ENCODE peak calls at places on chromosomes 3 and 15, in four cellular contexts. One of them, this sample, is unnamed.

GRCh38 chr3:67947808-67948508 is 293.5 kb upstream of the SUCLG2 start:
- DNase-seq in CD8-positive, alpha-beta T cell: peak; percentile 77
- DNase-seq in fibroblast of lung: no peak
- DNase-seq in HFF-Myc: no peak
- DNase-seq in this sample: no peak

GRCh38 chr15:65883571-65883970 is 14.3 kb downstream of the RAB11A start:
- DNase-seq in CD8-positive, alpha-beta T cell: no peak
- DNase-seq in fibroblast of lung: no peak
- DNase-seq in HFF-Myc: no peak
- DNase-seq in this sample: no peak

GRCh38 chr15:60479361-60479684 is 381 bp upstream of the ICE2 start:
- DNase-seq in CD8-positive, alpha-beta T cell: no peak
- DNase-seq in fibroblast of lung: no peak
- DNase-seq in HFF-Myc: no peak
- DNase-seq in this sample: no peak

GRCh38 chr3:31813197-31813596 is 167.9 kb downstream of the OSBPL10 start:
- DNase-seq in CD8-positive, alpha-beta T cell: no peak
- DNase-seq in fibroblast of lung: no peak
- DNase-seq in HFF-Myc: no peak
- DNase-seq in this sample: no peak

GRCh38 chr15:83118968-83119367 is 11.5 kb downstream of the TM6SF1 start:
- DNase-seq in CD8-positive, alpha-beta T cell: no peak
- DNase-seq in fibroblast of lung: no peak
- DNase-seq in HFF-Myc: no peak
- DNase-seq in this sample: no peak

GRCh38 chr3:71724584-71725278 is 471 bp downstream of the EIF4E3 start:
- DNase-seq in CD8-positive, alpha-beta T cell: peak; percentile 36
- DNase-seq in fibroblast of lung: no peak
- DNase-seq in HFF-Myc: no peak
- DNase-seq in this sample: no peak

GRCh38 chr3:41574900-41575299 is 375.6 kb downstream of the CTNNB1 start:
- DNase-seq in CD8-positive, alpha-beta T cell: no peak
- DNase-seq in fibroblast of lung: peak; percentile 9
- DNase-seq in HFF-Myc: no peak
- DNase-seq in this sample: no peak

GRCh38 chr15:77035584-77035983 is 35.3 kb downstream of the TSPAN3 start:
- DNase-seq in CD8-positive, alpha-beta T cell: peak; percentile 9
- DNase-seq in fibroblast of lung: no peak
- DNase-seq in HFF-Myc: no peak
- DNase-seq in this sample: no peak

DNA sequence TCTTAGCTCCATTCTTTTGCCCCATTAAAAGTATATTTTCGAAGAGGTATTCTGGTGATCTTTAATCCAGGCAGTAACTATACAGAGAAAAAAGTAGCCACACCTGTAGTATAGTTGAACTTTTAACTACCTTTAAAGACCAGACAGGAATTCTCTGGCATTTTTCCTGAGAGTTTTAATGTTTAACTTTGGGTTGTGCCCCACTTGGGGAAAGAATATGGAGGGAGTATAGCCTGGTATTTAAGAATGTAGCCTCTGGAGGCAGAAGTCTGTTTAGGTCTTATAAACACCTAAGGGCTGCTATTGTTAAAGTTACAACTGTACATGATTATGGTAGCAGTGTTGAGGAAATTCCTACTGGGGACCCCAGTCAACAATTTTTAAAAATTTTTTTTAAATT is 19.3 kb downstream of the C3orf85 start:
- DNase-seq in CD8-positive, alpha-beta T cell: no peak
- DNase-seq in fibroblast of lung: no peak
- DNase-seq in HFF-Myc: no peak
- DNase-seq in this sample: no peak
- H3K4me3 ChIP-seq in CD8-positive, alpha-beta T cell: no peak overlapping the region
- H3K4me3 ChIP-seq in fibroblast of lung: no peak overlapping the region
- H3K4me3 ChIP-seq in HFF-Myc: no peak overlapping the region
- H3K4me3 ChIP-seq in this sample: no peak overlapping the region

GRCh38 chr3:60742606-60743145 is 508.6 kb downstream of the FHIT start:
- DNase-seq in CD8-positive, alpha-beta T cell: no peak
- DNase-seq in fibroblast of lung: peak; percentile 47
- DNase-seq in HFF-Myc: peak; percentile 21
- DNase-seq in this sample: no peak
- TF ChIP-seq CTCF in CD8-positive, alpha-beta T cell: no peak
- TF ChIP-seq CTCF in fibroblast of lung: peak; percentile 16
- TF ChIP-seq CTCF in HFF-Myc: peak; percentile 4
- TF ChIP-seq CTCF in this sample: peak; percentile 61

DNA sequence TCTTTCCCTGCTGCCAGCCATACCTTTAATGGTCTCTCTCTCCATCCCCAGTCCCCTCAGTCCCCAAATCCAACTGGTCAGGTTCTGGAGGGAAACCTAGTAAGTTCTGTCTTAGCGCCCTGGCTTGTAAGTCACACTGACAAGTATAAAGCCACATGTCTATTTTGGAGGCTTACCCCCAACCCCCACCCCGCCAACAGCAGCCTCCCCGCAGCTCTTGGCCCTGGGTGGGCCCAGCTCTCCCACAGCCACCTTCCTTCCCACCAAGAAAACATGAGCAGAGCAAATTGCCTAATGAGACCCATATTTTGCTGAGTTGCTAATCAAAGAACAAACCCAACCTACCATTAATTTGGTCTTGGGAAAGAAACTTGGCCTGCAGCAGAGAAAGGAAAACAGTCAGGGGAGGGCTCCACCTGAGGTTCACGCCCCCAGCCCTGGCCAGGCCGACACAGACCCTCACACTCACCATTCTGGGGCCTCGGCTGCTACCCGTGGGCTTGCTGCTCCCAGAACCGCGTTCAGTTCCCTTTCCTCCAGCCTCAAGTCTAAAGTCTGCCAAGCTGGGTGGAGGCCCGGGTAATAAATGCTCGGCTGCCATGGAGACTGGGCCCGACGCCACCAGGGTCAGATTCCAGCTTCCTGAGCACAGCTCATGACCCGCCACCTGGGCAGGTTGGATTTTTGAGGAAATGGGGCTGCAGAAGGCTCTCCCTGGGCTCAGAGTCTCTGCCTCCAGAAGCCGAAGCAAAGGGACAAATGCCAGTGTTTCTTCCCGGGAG is at the start of gene CALML4:
- DNase-seq in CD8-positive, alpha-beta T cell: no peak
- DNase-seq in fibroblast of lung: peak; percentile 55
- DNase-seq in HFF-Myc: no peak
- DNase-seq in this sample: no peak
- H3K4me3 ChIP-seq in CD8-positive, alpha-beta T cell: no peak within 1 kb of the TSS
- H3K4me3 ChIP-seq in fibroblast of lung: no peak within 1 kb of the TSS
- H3K4me3 ChIP-seq in HFF-Myc: no peak within 1 kb of the TSS
- H3K4me3 ChIP-seq in this sample: no peak within 1 kb of the TSS

DNA sequence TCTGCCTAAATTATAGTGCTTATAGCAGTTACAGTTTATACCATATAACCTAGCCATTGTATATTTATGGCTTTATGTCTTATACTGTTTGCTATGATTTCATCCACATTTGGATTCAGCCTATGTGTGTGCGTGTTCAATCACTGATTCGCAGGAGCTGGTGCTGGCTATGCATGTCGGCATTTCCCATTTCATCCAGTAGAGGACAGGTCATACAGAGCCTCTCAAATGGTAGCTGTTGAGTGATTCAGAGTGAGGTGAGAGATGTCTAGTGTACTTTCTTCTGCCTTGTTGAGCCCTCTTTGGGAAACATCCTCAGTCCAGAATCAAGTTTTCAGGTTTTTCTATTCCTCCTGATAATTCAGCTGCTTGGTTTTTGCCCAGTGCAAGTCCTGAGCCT is 76.1 kb downstream of the FRMD4B start:
- DNase-seq in CD8-positive, alpha-beta T cell: no peak
- DNase-seq in fibroblast of lung: peak; percentile 43
- DNase-seq in HFF-Myc: no peak
- DNase-seq in this sample: no peak
- TF ChIP-seq CTCF in CD8-positive, alpha-beta T cell: no peak
- TF ChIP-seq CTCF in fibroblast of lung: peak; percentile 36
- TF ChIP-seq CTCF in HFF-Myc: peak; percentile 44
- TF ChIP-seq CTCF in this sample: peak; percentile 61

DNA sequence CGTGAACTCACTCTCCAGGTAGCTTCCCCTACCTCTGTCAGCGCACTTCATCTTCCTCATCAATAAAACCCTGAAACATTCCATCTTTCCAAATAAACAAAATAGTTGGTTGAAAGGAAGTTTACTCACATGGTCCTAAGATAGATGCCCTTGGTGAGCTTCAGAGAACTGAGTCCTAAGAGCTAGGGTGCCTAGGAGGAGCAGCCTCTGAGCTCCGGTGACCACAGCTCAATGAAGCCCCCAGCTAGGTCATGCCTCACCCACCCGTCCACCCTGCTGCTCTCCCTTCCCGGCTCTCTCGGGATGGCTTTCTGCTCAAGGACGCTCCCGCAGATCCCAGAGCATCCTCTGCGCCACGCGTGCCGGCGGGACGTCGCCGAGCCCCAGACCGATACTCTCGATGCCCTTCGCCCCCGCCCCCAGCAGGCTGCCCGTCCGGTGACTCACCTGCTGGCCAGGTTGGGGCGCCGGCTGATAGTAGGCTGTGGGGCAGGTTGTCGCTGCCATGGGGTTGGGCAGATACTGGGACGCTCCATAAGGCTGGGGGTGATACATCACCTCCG is 697 bp downstream of the VGLL3 start:
- DNase-seq in CD8-positive, alpha-beta T cell: no peak
- DNase-seq in fibroblast of lung: no peak
- DNase-seq in HFF-Myc: no peak
- DNase-seq in this sample: no peak
- H3K4me3 ChIP-seq in CD8-positive, alpha-beta T cell: no peak overlapping the region
- H3K4me3 ChIP-seq in fibroblast of lung: peak overlapping the region; percentile 97
- H3K4me3 ChIP-seq in HFF-Myc: peak overlapping the region; percentile 70
- H3K4me3 ChIP-seq in this sample: peak overlapping the region; percentile 99

DNA sequence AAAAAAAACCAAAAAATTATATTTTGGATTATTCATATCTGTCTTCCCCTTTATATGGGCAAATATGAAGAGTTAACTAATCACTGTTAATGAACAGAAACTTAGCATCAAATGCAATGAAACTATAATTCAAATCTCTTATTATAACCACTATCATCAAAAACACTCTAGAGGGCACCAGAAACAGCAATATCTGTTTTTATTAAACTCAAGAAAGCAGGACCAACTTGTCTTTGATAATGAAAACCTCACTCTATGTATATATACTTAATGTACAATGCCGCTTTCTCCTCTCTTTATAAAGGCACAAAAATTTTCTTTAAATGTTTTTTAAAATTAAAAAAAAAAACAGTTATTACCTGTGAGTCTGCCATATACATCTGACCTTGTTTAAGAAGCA is 92.7 kb downstream of the UACA start:
- DNase-seq in CD8-positive, alpha-beta T cell: no peak
- DNase-seq in fibroblast of lung: peak; percentile 56
- DNase-seq in HFF-Myc: no peak
- DNase-seq in this sample: no peak
- TF ChIP-seq CTCF in CD8-positive, alpha-beta T cell: peak; percentile 42
- TF ChIP-seq CTCF in fibroblast of lung: no peak
- TF ChIP-seq CTCF in HFF-Myc: no peak
- TF ChIP-seq CTCF in this sample: no peak

DNA sequence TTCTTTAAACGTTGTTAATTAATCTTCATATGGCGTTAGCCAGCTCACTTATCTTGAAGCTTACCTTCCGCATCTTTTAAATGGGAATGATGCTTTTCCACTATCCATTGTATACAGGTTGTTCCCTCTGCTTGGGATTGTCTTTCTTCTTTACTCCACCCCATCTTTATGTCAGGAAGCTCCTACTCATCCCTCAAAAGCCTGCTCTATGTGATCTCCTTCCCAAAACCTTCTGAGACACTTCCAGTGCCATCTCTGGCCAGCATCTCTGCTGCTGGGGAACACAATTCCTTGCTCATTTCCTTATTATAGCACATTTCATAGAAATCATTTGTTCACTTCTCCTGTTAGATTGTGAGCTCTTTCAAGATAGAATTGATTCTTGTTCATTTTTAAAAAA is 4.3 kb downstream of the RASA2 start:
- DNase-seq in CD8-positive, alpha-beta T cell: no peak
- DNase-seq in fibroblast of lung: no peak
- DNase-seq in HFF-Myc: no peak
- DNase-seq in this sample: no peak
- H3K4me3 ChIP-seq in CD8-positive, alpha-beta T cell: no peak overlapping the region
- H3K4me3 ChIP-seq in fibroblast of lung: no peak overlapping the region
- H3K4me3 ChIP-seq in HFF-Myc: no peak overlapping the region
- H3K4me3 ChIP-seq in this sample: no peak overlapping the region

DNA sequence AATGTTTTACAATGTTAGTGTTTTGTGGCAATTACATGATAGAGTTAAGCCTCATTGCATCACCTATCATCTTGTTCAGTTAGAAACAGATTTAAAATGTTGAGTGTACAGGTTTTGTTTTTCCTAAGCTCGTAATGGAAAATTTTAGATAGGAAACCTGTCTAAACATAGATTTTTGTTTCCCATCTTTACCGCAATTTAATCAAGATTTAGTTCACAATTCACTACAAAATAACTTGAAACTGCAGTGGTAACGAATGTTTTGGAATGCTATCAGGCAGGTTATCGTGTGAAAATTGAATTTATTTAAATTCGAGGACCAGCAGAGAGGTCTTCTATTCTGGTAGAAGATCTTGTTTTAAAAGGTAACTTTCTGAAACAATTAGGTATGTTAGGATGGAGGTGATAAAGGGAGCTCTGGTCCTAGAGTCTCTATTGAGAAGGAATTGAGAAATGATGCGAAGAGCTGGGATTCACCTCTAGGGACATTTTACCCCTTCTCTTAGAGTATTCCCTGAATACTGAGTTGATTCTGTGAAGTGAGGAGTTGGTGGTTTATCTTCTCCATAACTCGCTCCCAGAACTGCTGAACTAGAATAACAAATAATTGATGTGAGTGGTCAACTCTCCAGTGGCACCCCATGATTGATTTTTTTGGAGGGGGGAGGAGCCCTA is 1.4 kb downstream of the DOCK3 start:
- DNase-seq in CD8-positive, alpha-beta T cell: no peak
- DNase-seq in fibroblast of lung: no peak
- DNase-seq in HFF-Myc: no peak
- DNase-seq in this sample: no peak
- TF ChIP-seq CTCF in CD8-positive, alpha-beta T cell: no peak
- TF ChIP-seq CTCF in fibroblast of lung: no peak
- TF ChIP-seq CTCF in HFF-Myc: no peak
- TF ChIP-seq CTCF in this sample: no peak

GRCh38 chr15:68298336-68298735 is 20.8 kb downstream of the FEM1B start:
- DNase-seq in CD8-positive, alpha-beta T cell: peak; percentile 8
- DNase-seq in fibroblast of lung: no peak
- DNase-seq in HFF-Myc: no peak
- DNase-seq in this sample: no peak
- H3K4me3 ChIP-seq in CD8-positive, alpha-beta T cell: peak overlapping the region; percentile 44
- H3K4me3 ChIP-seq in fibroblast of lung: no peak overlapping the region
- H3K4me3 ChIP-seq in HFF-Myc: no peak overlapping the region
- H3K4me3 ChIP-seq in this sample: no peak overlapping the region

This sample was measured in AG04449.